ENCODE peak calls at places on chromosomes 16 and 17, in eight cellular contexts. One of them, this sample, is unnamed.

GRCh38 chr16:15592324-15592723 is 50.6 kb downstream of the MARF1 start:
- DNase-seq in sigmoid colon: no peak
- DNase-seq in ascending aorta: no peak
- DNase-seq in SJCRH30: no peak
- DNase-seq in BJ: no peak
- DNase-seq in ovary: no peak
- DNase-seq in cardiac fibroblast: no peak
- DNase-seq in MG63: no peak
- DNase-seq in this sample: peak

GRCh38 chr17:12070561-12070960 is 49.9 kb downstream of the MAP2K4 start:
- DNase-seq in sigmoid colon: no peak
- DNase-seq in ascending aorta: no peak
- DNase-seq in SJCRH30: no peak
- DNase-seq in BJ: peak
- DNase-seq in ovary: no peak
- DNase-seq in cardiac fibroblast: peak
- DNase-seq in MG63: peak
- DNase-seq in this sample: no peak

GRCh38 chr17:62898239-62898864 is 67.7 kb upstream of the TANC2 start:
- DNase-seq in sigmoid colon: no peak
- DNase-seq in ascending aorta: no peak
- DNase-seq in SJCRH30: peak
- DNase-seq in BJ: peak
- DNase-seq in ovary: no peak
- DNase-seq in cardiac fibroblast: peak
- DNase-seq in MG63: peak
- DNase-seq in this sample: no peak

GRCh38 chr17:66829883-66830282 is 5.0 kb upstream of the CACNG5 start:
- DNase-seq in sigmoid colon: peak
- DNase-seq in ascending aorta: no peak
- DNase-seq in SJCRH30: peak
- DNase-seq in BJ: no peak
- DNase-seq in ovary: no peak
- DNase-seq in cardiac fibroblast: no peak
- DNase-seq in MG63: no peak
- DNase-seq in this sample: no peak

GRCh38 chr17:47253541-47254402 is at the start of gene ITGB3:
- DNase-seq in sigmoid colon: peak
- DNase-seq in ascending aorta: no peak
- DNase-seq in SJCRH30: peak
- DNase-seq in BJ: no peak
- DNase-seq in ovary: peak
- DNase-seq in cardiac fibroblast: peak
- DNase-seq in MG63: peak
- DNase-seq in this sample: peak

GRCh38 chr16:1275791-1276579 is 20.1 kb downstream of the TPSD1 start:
- DNase-seq in sigmoid colon: no peak
- DNase-seq in ascending aorta: no peak
- DNase-seq in SJCRH30: peak
- DNase-seq in BJ: no peak
- DNase-seq in ovary: no peak
- DNase-seq in cardiac fibroblast: no peak
- DNase-seq in MG63: no peak
- DNase-seq in this sample: no peak

GRCh38 chr17:82245144-82246039 is 16.6 kb downstream of the SLC16A3 start:
- DNase-seq in sigmoid colon: peak
- DNase-seq in ascending aorta: no peak
- DNase-seq in SJCRH30: no peak
- DNase-seq in BJ: no peak
- DNase-seq in ovary: no peak
- DNase-seq in cardiac fibroblast: no peak
- DNase-seq in MG63: no peak
- DNase-seq in this sample: peak

GRCh38 chr16:143456-143855 is 5.0 kb upstream of the NPRL3 start:
- DNase-seq in sigmoid colon: no peak
- DNase-seq in ascending aorta: no peak
- DNase-seq in SJCRH30: no peak
- DNase-seq in BJ: no peak
- DNase-seq in ovary: no peak
- DNase-seq in cardiac fibroblast: no peak
- DNase-seq in MG63: no peak
- DNase-seq in this sample: peak

GRCh38 chr16:2968738-2969544 is at the start of gene PAQR4:
- DNase-seq in sigmoid colon: peak
- DNase-seq in ascending aorta: peak
- DNase-seq in SJCRH30: peak
- DNase-seq in BJ: peak
- DNase-seq in ovary: peak
- DNase-seq in cardiac fibroblast: peak
- DNase-seq in MG63: peak
- DNase-seq in this sample: peak

GRCh38 chr17:58969156-58969555 is 137.5 kb downstream of the TRIM37 start:
- DNase-seq in sigmoid colon: no peak
- DNase-seq in ascending aorta: no peak
- DNase-seq in SJCRH30: no peak
- DNase-seq in BJ: no peak
- DNase-seq in ovary: no peak
- DNase-seq in cardiac fibroblast: no peak
- DNase-seq in MG63: no peak
- DNase-seq in this sample: no peak

GRCh38 chr16:58020628-58021521 is 4.7 kb upstream of the MMP15 start:
- DNase-seq in sigmoid colon: no peak
- DNase-seq in ascending aorta: no peak
- DNase-seq in SJCRH30: peak
- DNase-seq in BJ: no peak
- DNase-seq in ovary: peak
- DNase-seq in cardiac fibroblast: peak
- DNase-seq in MG63: peak
- DNase-seq in this sample: peak

GRCh38 chr17:77959216-77959925 is 868 bp downstream of the TNRC6C start:
- DNase-seq in sigmoid colon: no peak
- DNase-seq in ascending aorta: no peak
- DNase-seq in SJCRH30: peak
- DNase-seq in BJ: no peak
- DNase-seq in ovary: peak
- DNase-seq in cardiac fibroblast: peak
- DNase-seq in MG63: no peak
- DNase-seq in this sample: peak

GRCh38 chr16:66458853-66459252 is 31.8 kb downstream of the BEAN1 start:
- DNase-seq in sigmoid colon: peak
- DNase-seq in ascending aorta: no peak
- DNase-seq in SJCRH30: no peak
- DNase-seq in BJ: no peak
- DNase-seq in ovary: no peak
- DNase-seq in cardiac fibroblast: no peak
- DNase-seq in MG63: no peak
- DNase-seq in this sample: no peak

DNA sequence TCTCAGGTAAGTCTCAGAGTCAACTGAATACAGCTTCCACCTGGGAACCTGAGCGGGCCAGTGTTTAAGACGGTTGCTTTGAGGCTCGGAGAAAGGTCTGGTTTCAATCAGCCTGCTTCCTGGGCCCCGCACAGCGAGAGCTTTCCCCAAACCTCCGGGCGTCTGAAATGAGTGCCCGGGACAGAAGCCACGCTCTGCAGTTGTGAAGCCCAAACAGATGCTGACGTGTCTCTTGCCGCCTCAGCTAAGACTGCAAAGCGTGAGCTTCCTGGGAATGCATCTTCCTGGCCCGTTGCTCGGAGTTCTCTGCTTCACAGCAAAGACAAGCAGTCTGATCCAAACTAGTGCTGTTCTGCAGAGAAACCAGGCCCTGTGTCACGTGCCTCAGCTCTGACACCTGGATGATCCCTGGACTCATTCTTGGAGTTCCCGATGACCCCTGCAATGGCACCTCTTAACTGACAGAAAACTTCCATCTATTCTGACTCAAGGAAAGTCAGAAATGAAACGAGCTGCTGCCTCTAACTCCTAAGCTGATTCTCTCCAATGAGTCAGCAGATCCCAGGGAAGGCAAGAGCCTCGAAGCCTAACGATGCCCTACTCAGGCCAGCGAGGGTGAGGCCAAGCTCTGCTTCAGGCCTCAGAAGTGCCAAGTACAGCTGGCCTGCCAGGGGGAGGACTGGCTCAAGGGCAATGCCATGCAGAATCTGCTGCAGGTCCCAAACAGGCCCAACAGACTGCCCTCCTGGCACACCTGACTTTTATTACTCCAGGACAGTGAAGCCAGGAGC is 36.5 kb downstream of the PLXDC1 start:
- DNase-seq in sigmoid colon: peak
- DNase-seq in ascending aorta: no peak
- DNase-seq in SJCRH30: no peak
- DNase-seq in BJ: no peak
- DNase-seq in ovary: no peak
- DNase-seq in cardiac fibroblast: peak
- DNase-seq in MG63: peak
- DNase-seq in this sample: no peak
- H3K4me3 ChIP-seq in sigmoid colon: peak
- H3K4me3 ChIP-seq in ascending aorta: no peak
- H3K4me3 ChIP-seq in SJCRH30: no peak
- H3K4me3 ChIP-seq in BJ: no peak
- H3K4me3 ChIP-seq in ovary: no peak
- H3K4me3 ChIP-seq in cardiac fibroblast: no peak
- H3K4me3 ChIP-seq in MG63: no peak
- H3K4me3 ChIP-seq in this sample: no peak

GRCh38 chr16:24572069-24572468 is 32.7 kb downstream of the RBBP6 start:
- DNase-seq in sigmoid colon: no peak
- DNase-seq in ascending aorta: no peak
- DNase-seq in SJCRH30: no peak
- DNase-seq in BJ: no peak
- DNase-seq in ovary: no peak
- DNase-seq in cardiac fibroblast: no peak
- DNase-seq in MG63: no peak
- DNase-seq in this sample: no peak
- H3K4me3 ChIP-seq in sigmoid colon: no peak
- H3K4me3 ChIP-seq in ascending aorta: no peak
- H3K4me3 ChIP-seq in SJCRH30: no peak
- H3K4me3 ChIP-seq in BJ: no peak
- H3K4me3 ChIP-seq in ovary: no peak
- H3K4me3 ChIP-seq in cardiac fibroblast: no peak
- H3K4me3 ChIP-seq in MG63: no peak
- H3K4me3 ChIP-seq in this sample: no peak

GRCh38 chr16:8691728-8692127 is 17.3 kb downstream of the ABAT start:
- DNase-seq in sigmoid colon: no peak
- DNase-seq in ascending aorta: no peak
- DNase-seq in SJCRH30: no peak
- DNase-seq in BJ: no peak
- DNase-seq in ovary: no peak
- DNase-seq in cardiac fibroblast: no peak
- DNase-seq in MG63: no peak
- DNase-seq in this sample: no peak

GRCh38 chr16:8697965-8698364 is 23.5 kb downstream of the ABAT start:
- DNase-seq in sigmoid colon: no peak
- DNase-seq in ascending aorta: no peak
- DNase-seq in SJCRH30: no peak
- DNase-seq in BJ: no peak
- DNase-seq in ovary: no peak
- DNase-seq in cardiac fibroblast: no peak
- DNase-seq in MG63: no peak
- DNase-seq in this sample: peak

GRCh38 chr16:8689686-8690085 is 15.3 kb downstream of the ABAT start:
- DNase-seq in sigmoid colon: no peak
- DNase-seq in ascending aorta: no peak
- DNase-seq in SJCRH30: no peak
- DNase-seq in BJ: no peak
- DNase-seq in ovary: no peak
- DNase-seq in cardiac fibroblast: no peak
- DNase-seq in MG63: no peak
- DNase-seq in this sample: no peak

GRCh38 chr16:8696880-8697279 is 22.5 kb downstream of the ABAT start:
- DNase-seq in sigmoid colon: no peak
- DNase-seq in ascending aorta: no peak
- DNase-seq in SJCRH30: peak
- DNase-seq in BJ: no peak
- DNase-seq in ovary: no peak
- DNase-seq in cardiac fibroblast: no peak
- DNase-seq in MG63: no peak
- DNase-seq in this sample: no peak

DNA sequence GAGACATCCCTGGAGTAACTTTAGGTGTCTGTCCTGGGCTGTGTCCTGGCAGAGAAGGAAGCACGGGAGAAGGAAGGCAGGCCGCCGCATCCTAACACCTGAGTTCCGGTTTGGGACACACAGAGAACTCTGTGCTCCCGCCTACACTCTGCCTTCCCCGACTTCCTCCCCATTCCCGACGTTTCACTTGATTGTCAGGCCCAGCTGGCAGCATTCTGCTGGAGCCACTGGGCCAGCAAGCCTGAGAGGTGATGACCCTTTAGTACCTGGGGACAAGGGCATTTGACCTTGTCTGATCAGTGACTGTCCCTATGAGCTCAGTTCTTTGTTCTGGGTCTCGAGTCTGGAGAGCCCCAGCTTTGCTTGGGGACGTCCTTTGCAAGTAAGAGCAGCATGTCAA is 20.4 kb downstream of the ABAT start:
- DNase-seq in sigmoid colon: no peak
- DNase-seq in ascending aorta: no peak
- DNase-seq in SJCRH30: no peak
- DNase-seq in BJ: no peak
- DNase-seq in ovary: no peak
- DNase-seq in cardiac fibroblast: no peak
- DNase-seq in MG63: no peak
- DNase-seq in this sample: peak
- H3K4me3 ChIP-seq in sigmoid colon: no peak
- H3K4me3 ChIP-seq in ascending aorta: no peak
- H3K4me3 ChIP-seq in SJCRH30: no peak
- H3K4me3 ChIP-seq in BJ: no peak
- H3K4me3 ChIP-seq in ovary: no peak
- H3K4me3 ChIP-seq in cardiac fibroblast: no peak
- H3K4me3 ChIP-seq in MG63: no peak
- H3K4me3 ChIP-seq in this sample: no peak

GRCh38 chr17:19311421-19312215 is 50.9 kb downstream of the B9D1 start:
- DNase-seq in sigmoid colon: peak
- DNase-seq in ascending aorta: no peak
- DNase-seq in SJCRH30: no peak
- DNase-seq in BJ: no peak
- DNase-seq in ovary: no peak
- DNase-seq in cardiac fibroblast: peak
- DNase-seq in MG63: no peak
- DNase-seq in this sample: peak
- H3K4me3 ChIP-seq in sigmoid colon: no peak
- H3K4me3 ChIP-seq in ascending aorta: no peak
- H3K4me3 ChIP-seq in SJCRH30: no peak
- H3K4me3 ChIP-seq in BJ: no peak
- H3K4me3 ChIP-seq in ovary: no peak
- H3K4me3 ChIP-seq in cardiac fibroblast: no peak
- H3K4me3 ChIP-seq in MG63: no peak
- H3K4me3 ChIP-seq in this sample: no peak

DNA sequence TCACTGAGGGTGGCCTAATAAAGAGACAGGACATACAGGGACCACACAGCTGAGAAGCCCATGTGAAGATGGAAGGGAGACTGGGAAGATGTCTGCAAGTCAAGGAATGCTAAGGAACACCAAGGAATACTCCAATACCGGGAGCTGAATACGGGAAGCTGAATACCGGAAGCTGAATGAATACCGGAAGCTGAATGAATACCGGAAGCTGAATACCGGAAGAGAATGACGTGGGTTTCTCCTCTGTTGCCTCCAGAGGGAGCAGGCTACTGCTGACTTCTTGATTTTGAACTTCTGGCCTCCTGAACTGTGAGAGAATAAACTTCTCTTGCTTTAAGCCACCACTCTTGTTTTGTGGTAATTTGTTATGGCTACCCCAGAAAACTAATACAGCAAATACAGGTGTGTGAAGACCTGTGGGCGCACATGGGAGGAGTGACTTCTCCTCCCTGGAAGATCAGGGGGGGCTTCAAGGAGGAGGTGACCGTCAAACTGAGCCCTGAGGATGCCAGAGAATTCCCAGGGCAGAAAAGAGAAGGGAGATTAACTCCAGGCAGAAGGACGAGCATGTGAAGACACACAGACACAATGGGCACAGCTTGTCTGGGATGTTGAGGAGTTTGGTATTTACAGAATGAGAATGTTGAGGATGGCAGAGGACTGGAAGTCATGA is 259.9 kb downstream of the IRF8 start:
- DNase-seq in sigmoid colon: no peak
- DNase-seq in ascending aorta: no peak
- DNase-seq in SJCRH30: no peak
- DNase-seq in BJ: no peak
- DNase-seq in ovary: no peak
- DNase-seq in cardiac fibroblast: no peak
- DNase-seq in MG63: no peak
- DNase-seq in this sample: no peak
- H3K4me3 ChIP-seq in sigmoid colon: no peak
- H3K4me3 ChIP-seq in ascending aorta: no peak
- H3K4me3 ChIP-seq in SJCRH30: no peak
- H3K4me3 ChIP-seq in BJ: no peak
- H3K4me3 ChIP-seq in ovary: no peak
- H3K4me3 ChIP-seq in cardiac fibroblast: no peak
- H3K4me3 ChIP-seq in MG63: no peak
- H3K4me3 ChIP-seq in this sample: no peak